ENCODE peak calls at places on chromosomes 3 and 15, in nine cellular contexts. U, D, V, W, Y, M, Z, E and Q are unnamed samples.
A peak's percentile ranks its signal among the peaks of the same experiment; 100 is the strongest.

GRCh38 chr3:30315452-30315851 is 290.9 kb upstream of the TGFBR2 start:
- DNase-seq in E (no peak), M (peak; percentile 67), U (no peak), Y (no peak), Z (no peak), V (no peak), D (no peak), W (no peak), Q (no peak)

GRCh38 chr3:107432013-107432515 is 54.8 kb downstream of the CCDC54 start:
- DNase-seq in E (no peak), Y (no peak), Z (no peak), M (peak; percentile 28), D (peak; percentile 30), V (no peak), U (no peak), W (no peak), Q (no peak)

GRCh38 chr3:197953325-197953724 is 3.3 kb downstream of the RPL35A start:
- DNase-seq in U (no peak), Z (no peak), D (no peak), E (no peak), W (no peak), V (no peak), Y (no peak), M (no peak), Q (no peak)

GRCh38 chr3:105944281-105944680 is 75.5 kb upstream of the CBLB start:
- DNase-seq in Y (no peak), W (no peak), D (no peak), M (peak; percentile 64), V (no peak), U (no peak), E (no peak), Z (no peak), Q (no peak)

GRCh38 chr3:99829844-99830243 is 12.2 kb downstream of the CMSS1 start:
- DNase-seq in U (no peak), D (no peak), W (no peak), Y (no peak), E (no peak), Z (no peak), V (no peak), M (no peak), Q (no peak)

GRCh38 chr15:41971089-41971892 is 1.1 kb downstream of the EHD4 start:
- DNase-seq in U (peak; percentile 78), Z (peak; percentile 17), W (no peak), M (peak; percentile 78), Y (no peak), E (peak; percentile 75), V (peak; percentile 60), D (peak; percentile 78), Q (peak; percentile 78)

GRCh38 chr3:138752886-138753285 is 81.8 kb downstream of the PIK3CB start:
- DNase-seq in W (no peak), D (no peak), Y (no peak), V (no peak), M (no peak), E (no peak), U (no peak), Z (no peak), Q (no peak)

GRCh38 chr3:104132566-104132997 is 1234.1 kb upstream of the ALCAM start:
- DNase-seq in W (no peak), M (peak; percentile 61), U (no peak), Y (no peak), E (no peak), D (no peak), V (no peak), Z (no peak), Q (no peak)

GRCh38 chr3:114566162-114566755 is 272.4 kb downstream of the TIGIT start:
- DNase-seq in Z (no peak), M (no peak), D (no peak), Y (no peak), W (no peak), E (no peak), U (no peak), V (no peak), Q (peak; percentile 48)

GRCh38 chr3:36965440-36965839 is 20.6 kb upstream of the TRANK1 start:
- DNase-seq in Z (no peak), M (no peak), V (no peak), W (no peak), D (no peak), U (peak; percentile 62), E (no peak), Y (no peak), Q (peak; percentile 73)

GRCh38 chr3:148924572-148924971 is 59.5 kb downstream of the CPA3 start:
- DNase-seq in D (no peak), E (no peak), Y (no peak), W (no peak), V (no peak), Z (no peak), M (peak; percentile 80), U (no peak), Q (no peak)

GRCh38 chr3:181484026-181484425 is 227.7 kb upstream of the SOX2 start:
- DNase-seq in Z (no peak), E (no peak), D (no peak), Y (no peak), U (no peak), V (no peak), M (no peak), W (no peak), Q (no peak)

GRCh38 chr3:107241217-107241616 is 136.0 kb upstream of the CCDC54 start:
- DNase-seq in U (peak; percentile 64), Z (no peak), E (peak; percentile 66), V (peak; percentile 1), D (peak; percentile 48), W (no peak), M (peak; percentile 31), Y (no peak), Q (peak; percentile 71)

GRCh38 chr15:62770111-62770660 is 272.4 kb upstream of the TPM1 start:
- DNase-seq in Y (no peak), W (no peak), M (peak; percentile 23), U (no peak), D (peak; percentile 10), E (no peak), Z (no peak), V (no peak), Q (no peak)

GRCh38 chr15:43225201-43225949 is 4.6 kb upstream of the EPB42 start:
- DNase-seq in M (peak; percentile 72), Y (no peak), V (peak; percentile 30), U (no peak), Z (no peak), E (peak; percentile 79), W (no peak), D (peak; percentile 57), Q (peak; percentile 76)

GRCh38 chr15:59797756-59798604 is 108.9 kb upstream of the BNIP2 start:
- DNase-seq in V (no peak), Y (no peak), Z (no peak), W (no peak), E (no peak), U (no peak), D (no peak), M (no peak), Q (no peak)

GRCh38 chr3:27508421-27508820 is 24.2 kb upstream of the SLC4A7 start:
- DNase-seq in V (no peak), Z (no peak), W (no peak), E (no peak), M (no peak), U (no peak), D (no peak), Y (no peak), Q (no peak)

GRCh38 chr3:55571913-55572312 is 84.8 kb upstream of the WNT5A start:
- DNase-seq in D (peak; percentile 58), Y (no peak), W (no peak), E (no peak), V (no peak), Z (no peak), U (peak; percentile 58), M (no peak), Q (peak; percentile 94)

GRCh38 chr3:170584585-170585007 is 1.3 kb downstream of the SLC7A14 start:
- DNase-seq in D (peak; percentile 85), V (peak; percentile 56), M (peak; percentile 67), W (peak; percentile 90), Y (no peak), U (peak; percentile 68), Z (peak; percentile 50), E (peak; percentile 39), Q (peak; percentile 96)

GRCh38 chr3:64815195-64815627 is 127.4 kb upstream of the ADAMTS9 start:
- DNase-seq in Z (no peak), Y (no peak), M (no peak), U (no peak), E (no peak), V (no peak), W (no peak), D (no peak), Q (no peak)

GRCh38 chr3:5347486-5347885 is 160.0 kb downstream of the EDEM1 start:
- DNase-seq in U (no peak), D (no peak), Y (no peak), E (no peak), Z (no peak), V (no peak), M (no peak), W (no peak), Q (no peak)

GRCh38 chr3:117444175-117444574 is 734.6 kb downstream of the TUSC7 start:
- DNase-seq in D (no peak), Z (no peak), W (no peak), E (no peak), M (no peak), Y (no peak), U (no peak), V (no peak), Q (no peak)

GRCh38 chr3:19149388-19149787 is 1.1 kb downstream of the KCNH8 start:
- DNase-seq in V (no peak), E (peak; percentile 39), U (no peak), Z (peak; percentile 15), Y (no peak), D (no peak), W (no peak), M (no peak), Q (peak; percentile 86)

GRCh38 chr3:128456776-128457715 is 9.6 kb downstream of the DNAJB8 start:
- DNase-seq in Z (no peak), U (no peak), W (no peak), D (no peak), Y (no peak), V (no peak), E (peak; percentile 75), M (no peak), Q (peak; percentile 62)

GRCh38 chr3:155244699-155245098 is 48.8 kb downstream of the STRIT1 start:
- DNase-seq in E (no peak), W (no peak), D (no peak), Y (no peak), M (no peak), V (no peak), Z (no peak), U (no peak), Q (no peak)

GRCh38 chr3:128999104-128999503 is 2.0 kb upstream of the EFCC1 start:
- DNase-seq in D (no peak), W (no peak), M (no peak), U (no peak), V (no peak), E (no peak), Z (no peak), Y (no peak), Q (peak; percentile 65)

GRCh38 chr3:109806929-109807328 is 469.6 kb upstream of the DPPA4 start:
- DNase-seq in W (no peak), E (peak; percentile 90), U (no peak), M (peak; percentile 72), Y (no peak), D (peak; percentile 3), V (peak; percentile 13), Z (no peak), Q (no peak)

GRCh38 chr15:64856429-64857145 is 14.9 kb downstream of the PLEKHO2 start:
- DNase-seq in Z (no peak), W (no peak), Y (no peak), U (no peak), D (peak; percentile 59), E (no peak), V (no peak), M (peak; percentile 71), Q (peak; percentile 53)

GRCh38 chr3:101809178-101810022 is 30.4 kb downstream of the NXPE3 start:
- DNase-seq in Z (no peak), M (peak; percentile 50), E (peak; percentile 79), V (no peak), Y (peak; percentile 10), U (no peak), D (peak; percentile 43), W (no peak), Q (no peak)

GRCh38 chr3:143179603-143180002 is 60.0 kb downstream of the CHST2 start:
- DNase-seq in V (no peak), Z (no peak), D (no peak), W (no peak), E (no peak), M (no peak), U (no peak), Y (no peak), Q (no peak)

GRCh38 chr15:99102332-99103235 is 2.3 kb upstream of the SYNM start:
- DNase-seq in D (no peak), E (no peak), M (no peak), U (no peak), Y (no peak), Z (no peak), W (no peak), V (no peak), Q (peak; percentile 47)